ENCODE peak calls at places on chromosomes 12 and 14, in six cellular contexts. Z is type B pancreatic cell; G is NCI-H1436 treated with DMSO at 0.1 percent for 48 hours; V is COR-L47; R is posterior vena cava; O is CD8-positive, alpha-beta memory T cell. N is an unnamed sample.
A peak's percentile ranks its signal among the peaks of the same experiment; 100 is the strongest.

GRCh38 chr12:59808317-59808910 is 212.6 kb downstream of the SLC16A7 start:
- DNase-seq in Z (no peak), G (no peak), V (peak; percentile 2), R (no peak), O (no peak), N (no peak)

GRCh38 chr12:28346567-28346966 is 156.3 kb downstream of the CCDC91 start:
- DNase-seq in Z (no peak), G (no peak), V (no peak), R (no peak), O (no peak), N (no peak)

GRCh38 chr12:82910246-82910893 is 223.7 kb downstream of the TMTC2 start:
- DNase-seq in Z (no peak), G (no peak), V (no peak), R (no peak), O (no peak), N (no peak)

GRCh38 chr14:105389976-105390848 is 8.1 kb upstream of the TEX22 start:
- DNase-seq in Z (no peak), G (no peak), V (no peak), R (no peak), O (no peak), N (no peak)

GRCh38 chr12:107736914-107737313 is 24.0 kb downstream of the PRDM4 start:
- DNase-seq in Z (no peak), G (no peak), V (no peak), R (no peak), O (no peak), N (no peak)

GRCh38 chr14:98819132-98819866 is 452.7 kb downstream of the BCL11B start:
- DNase-seq in Z (no peak), G (no peak), V (peak; percentile 89), R (no peak), O (no peak), N (no peak)

GRCh38 chr12:26374934-26375333 is 179.6 kb downstream of the SSPN start:
- DNase-seq in Z (no peak), G (no peak), V (no peak), R (no peak), O (no peak), N (no peak)

GRCh38 chr14:22882529-22883190 is 362 bp upstream of the REM2 start:
- DNase-seq in Z (no peak), G (peak; percentile 33), V (peak; percentile 83), R (no peak), O (no peak), N (no peak)

GRCh38 chr14:31781578-31781977 is 220.4 kb downstream of the NUBPL start:
- DNase-seq in Z (no peak), G (no peak), V (no peak), R (no peak), O (no peak), N (no peak)

GRCh38 chr12:115983226-115983798 is 294.2 kb downstream of the MED13L start:
- DNase-seq in Z (no peak), G (no peak), V (no peak), R (no peak), O (no peak), N (no peak)

GRCh38 chr12:49920915-49921286 is 17.2 kb upstream of the FAIM2 start:
- DNase-seq in Z (no peak), G (no peak), V (no peak), R (peak; percentile 20), O (no peak), N (no peak)

GRCh38 chr14:78153069-78153351 is 17.2 kb upstream of the NRXN3 start:
- DNase-seq in Z (no peak), G (no peak), V (peak; percentile 72), R (no peak), O (no peak), N (peak; percentile 17)

GRCh38 chr14:68793734-68794129 is 865 bp upstream of the ZFP36L1 start:
- DNase-seq in Z (no peak), G (no peak), V (no peak), R (no peak), O (no peak), N (no peak)

GRCh38 chr14:22188346-22188745 is 400.7 kb downstream of the DAD1 start:
- DNase-seq in Z (no peak), G (no peak), V (no peak), R (no peak), O (no peak), N (no peak)

GRCh38 chr14:71261206-71261605 is 353.9 kb downstream of the PCNX1 start:
- DNase-seq in Z (no peak), G (no peak), V (no peak), R (no peak), O (no peak), N (no peak)

GRCh38 chr14:31897581-31898186 is 179.4 kb upstream of the ARHGAP5 start:
- DNase-seq in Z (no peak), G (no peak), V (peak; percentile 10), R (no peak), O (no peak), N (no peak)

GRCh38 chr12:65665817-65666216 is 158.5 kb upstream of the HMGA2 start:
- DNase-seq in Z (no peak), G (no peak), V (no peak), R (no peak), O (no peak), N (no peak)